ENCODE peak calls at places on chromosomes 5 and 9, in eight cellular contexts. G is NCI-H1436, U is WTC11, L is retinal pigment epithelial cell, C is RPMI7951, N is AG20443, R is HTR-8/SVneo, H is fibroblast of mammary gland. K is an unnamed sample.

GRCh38 chr9:106587021-106587420 is 275.9 kb upstream of the ZNF462 start:
- DNase-seq in C (peak), N (no peak), L (no peak), U (no peak), G (no peak), H (peak), R (no peak), K (no peak)

GRCh38 chr9:29245351-29245750 is 1672.1 kb upstream of the C9orf72 start:
- DNase-seq in G (no peak), L (no peak), N (no peak), H (no peak), C (no peak), U (no peak), R (no peak), K (no peak)

GRCh38 chr9:117722108-117722761 is 18.0 kb downstream of the TLR4 start:
- DNase-seq in R (no peak), C (no peak), N (no peak), L (no peak), U (no peak), H (no peak), G (no peak), K (no peak)

GRCh38 chr5:97408331-97408730 is 225.3 kb upstream of the RIOK2 start:
- DNase-seq in G (no peak), N (no peak), L (no peak), H (no peak), C (no peak), U (no peak), R (no peak), K (no peak)

GRCh38 chr5:111997308-111998159 is 240.5 kb upstream of the NREP start:
- DNase-seq in H (peak), N (peak), C (peak), L (peak), U (no peak), G (no peak), R (peak), K (no peak)

GRCh38 chr9:108086624-108087023 is 597.1 kb upstream of the KLF4 start:
- DNase-seq in G (no peak), N (no peak), R (no peak), U (no peak), C (no peak), H (no peak), L (no peak), K (no peak)

GRCh38 chr9:4491621-4491975 is 1.3 kb downstream of the SLC1A1 start:
- DNase-seq in H (no peak), R (no peak), N (no peak), C (no peak), G (no peak), L (no peak), U (peak), K (no peak)

GRCh38 chr9:91130796-91131318 is 230.9 kb downstream of the AUH start:
- DNase-seq in U (no peak), L (no peak), N (no peak), C (no peak), R (no peak), H (peak), G (no peak), K (no peak)

GRCh38 chr9:26789959-26790358 is 102.6 kb downstream of the CAAP1 start:
- DNase-seq in R (no peak), C (peak), U (no peak), G (no peak), N (peak), L (peak), H (peak), K (no peak)

GRCh38 chr9:123218831-123219230 is 49.6 kb downstream of the STRBP start:
- DNase-seq in R (no peak), G (no peak), L (no peak), H (no peak), U (no peak), N (no peak), C (no peak), K (no peak)